ENCODE peak calls at places on chromosomes 5 and 9, in six cellular contexts. L, J, T, O, V and A are unnamed samples.

GRCh38 chr9:83656032-83656680 is 33.2 kb downstream of the IDNK start:
- DNase-seq in L (no peak), T (no peak), J (no peak), V (no peak), O (no peak), A (no peak)

GRCh38 chr5:16539169-16539666 is 73.6 kb upstream of the ZNF622 start:
- DNase-seq in J (peak), O (no peak), V (no peak), T (no peak), L (no peak), A (peak)

GRCh38 chr5:29114331-29114768 is 2076.0 kb upstream of the CDH9 start:
- DNase-seq in J (no peak), L (no peak), T (no peak), O (no peak), V (no peak), A (no peak)

GRCh38 chr9:121671612-121672155 is 20.2 kb downstream of the DAB2IP start:
- DNase-seq in J (no peak), O (no peak), T (no peak), L (no peak), V (no peak), A (peak)

GRCh38 chr5:132434391-132434790 is 56.2 kb downstream of the IRF1 start:
- DNase-seq in J (no peak), V (no peak), T (no peak), L (no peak), O (no peak), A (no peak)

GRCh38 chr9:126619336-126619919 is 5.7 kb downstream of the LMX1B start:
- DNase-seq in T (no peak), V (peak), J (no peak), O (no peak), L (no peak), A (no peak)

GRCh38 chr5:58314356-58315045 is 145.4 kb downstream of the PLK2 start:
- DNase-seq in J (no peak), T (no peak), V (no peak), O (no peak), L (no peak), A (no peak)

GRCh38 chr5:86979801-86980510 is 287.7 kb upstream of the RASA1 start:
- DNase-seq in O (peak), V (peak), J (no peak), T (no peak), L (no peak), A (peak)

GRCh38 chr5:978051-978450 is 30.6 kb upstream of the NKD2 start:
- DNase-seq in T (no peak), L (no peak), J (peak), V (no peak), O (no peak), A (no peak)

GRCh38 chr5:115857621-115858349 is 16.1 kb downstream of the AP3S1 start:
- DNase-seq in J (no peak), L (no peak), T (peak), V (no peak), O (no peak), A (peak)

GRCh38 chr9:87135074-87135473 is 187.8 kb upstream of the GAS1 start:
- DNase-seq in T (no peak), L (no peak), J (no peak), V (no peak), O (no peak), A (no peak)

GRCh38 chr5:148740966-148741742 is 85.3 kb upstream of the ADRB2 start:
- DNase-seq in J (peak), V (peak), L (peak), T (peak), O (peak), A (peak)

GRCh38 chr5:151724360-151724759 is 34.1 kb downstream of the ATOX1 start:
- DNase-seq in L (no peak), O (no peak), T (no peak), V (no peak), J (no peak), A (no peak)

GRCh38 chr9:8558176-8558575 is 758.6 kb upstream of the DMAC1 start:
- DNase-seq in O (no peak), T (no peak), V (no peak), L (no peak), J (peak), A (peak)

GRCh38 chr5:175572922-175573321 is 84.9 kb upstream of the HRH2 start:
- DNase-seq in V (no peak), O (no peak), T (no peak), J (peak), L (no peak), A (peak)

GRCh38 chr9:122948313-122948712 is 7.5 kb downstream of the RABGAP1 start:
- DNase-seq in L (no peak), V (no peak), O (no peak), J (no peak), T (no peak), A (no peak)

GRCh38 chr9:129330711-129331279 is 152.7 kb upstream of the IER5L start:
- DNase-seq in J (no peak), O (no peak), L (no peak), T (no peak), V (peak), A (peak)

GRCh38 chr5:159459951-159460538 is 129.8 kb upstream of the IL12B start:
- DNase-seq in O (no peak), V (no peak), T (no peak), J (no peak), L (no peak), A (peak)

GRCh38 chr9:134476942-134477335 is 150.7 kb downstream of the RXRA start:
- DNase-seq in J (no peak), V (no peak), T (no peak), L (no peak), O (no peak), A (no peak)

GRCh38 chr9:127955294-127956015 is 17.8 kb upstream of the DPM2 start:
- DNase-seq in J (peak), V (peak), O (peak), T (peak), L (peak), A (peak)

GRCh38 chr5:78077369-78078068 is 217.0 kb downstream of the AP3B1 start:
- DNase-seq in V (no peak), L (no peak), J (no peak), T (no peak), O (no peak), A (peak)

GRCh38 chr9:81971727-81972126 is 16.8 kb upstream of the SPATA31D1 start:
- DNase-seq in T (no peak), J (no peak), L (no peak), V (no peak), O (no peak), A (no peak)

GRCh38 chr5:84376346-84376745 is 8.3 kb downstream of the EDIL3 start:
- DNase-seq in L (no peak), V (no peak), O (no peak), J (no peak), T (no peak), A (no peak)

GRCh38 chr5:84373506-84373905 is 11.2 kb downstream of the EDIL3 start:
- DNase-seq in T (no peak), L (no peak), V (no peak), J (no peak), O (no peak), A (no peak)

GRCh38 chr5:84378420-84378819 is 6.3 kb downstream of the EDIL3 start:
- DNase-seq in J (no peak), L (no peak), T (no peak), V (no peak), O (no peak), A (peak)

GRCh38 chr5:84372066-84372700 is 12.5 kb downstream of the EDIL3 start:
- DNase-seq in O (no peak), V (peak), T (no peak), J (no peak), L (no peak), A (no peak)

DNA sequence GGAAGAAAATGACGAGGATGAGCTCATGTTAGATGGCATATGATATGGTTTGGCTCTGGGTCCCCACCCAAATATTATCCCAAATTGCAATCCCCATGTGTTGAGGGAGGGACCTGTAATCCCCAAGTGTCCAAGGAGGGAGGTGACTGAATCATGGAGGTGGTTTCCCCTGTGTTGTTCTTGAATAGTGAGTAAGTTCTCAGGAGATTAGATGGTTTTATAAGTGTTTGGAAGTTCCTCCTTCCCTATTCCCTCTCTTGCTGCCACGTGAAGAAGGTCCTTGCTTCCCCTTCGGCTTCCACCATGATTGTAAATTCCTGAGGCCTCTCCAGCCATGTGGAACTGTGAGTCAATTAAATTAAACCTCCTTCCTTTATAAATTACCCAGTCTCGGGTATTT is 10.1 kb downstream of the EDIL3 start:
- DNase-seq in L (no peak), J (no peak), T (no peak), V (no peak), O (no peak), A (no peak)
- TF ChIP-seq EZH2phosphoT487 in L (no peak), J (no peak), T (no peak), V (no peak), O (no peak), A (no peak)

DNA sequence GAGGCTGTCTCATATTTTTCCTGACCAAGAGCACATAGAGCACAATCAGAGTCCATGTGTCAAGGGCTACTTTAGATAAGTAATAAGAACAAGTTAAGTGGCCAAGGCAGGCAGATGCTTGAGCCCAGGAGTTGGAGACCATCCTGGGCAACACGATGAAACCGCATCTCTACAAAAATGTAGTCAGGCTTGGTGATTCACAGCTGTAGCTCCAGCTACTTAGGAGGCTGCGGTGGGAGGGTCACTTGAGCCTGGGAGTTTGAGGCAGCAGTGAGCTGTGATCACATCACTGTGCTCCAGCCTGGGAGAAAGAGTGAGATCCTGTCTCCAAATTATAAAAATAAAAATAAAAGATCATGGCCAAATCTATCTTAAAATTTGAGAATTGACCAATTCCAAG is 767.9 kb upstream of the CTNND2 start:
- DNase-seq in T (no peak), J (no peak), V (peak), L (no peak), O (no peak), A (no peak)
- TF ChIP-seq EZH2phosphoT487 in T (no peak), J (no peak), V (no peak), L (no peak), O (no peak), A (no peak)

GRCh38 chr5:54904425-54904824 is 81.0 kb downstream of the ESM1 start:
- DNase-seq in J (peak), L (no peak), T (peak), V (peak), O (no peak), A (peak)

GRCh38 chr5:54897001-54897400 is 88.4 kb downstream of the ESM1 start:
- DNase-seq in T (no peak), V (no peak), O (no peak), L (no peak), J (no peak), A (no peak)

GRCh38 chr5:54902817-54903473 is 82.4 kb downstream of the ESM1 start:
- DNase-seq in V (no peak), T (no peak), L (peak), O (peak), J (no peak), A (peak)

GRCh38 chr5:54905246-54905770 is 80.1 kb downstream of the ESM1 start:
- DNase-seq in T (no peak), V (no peak), J (no peak), O (no peak), L (no peak), A (peak)

DNA sequence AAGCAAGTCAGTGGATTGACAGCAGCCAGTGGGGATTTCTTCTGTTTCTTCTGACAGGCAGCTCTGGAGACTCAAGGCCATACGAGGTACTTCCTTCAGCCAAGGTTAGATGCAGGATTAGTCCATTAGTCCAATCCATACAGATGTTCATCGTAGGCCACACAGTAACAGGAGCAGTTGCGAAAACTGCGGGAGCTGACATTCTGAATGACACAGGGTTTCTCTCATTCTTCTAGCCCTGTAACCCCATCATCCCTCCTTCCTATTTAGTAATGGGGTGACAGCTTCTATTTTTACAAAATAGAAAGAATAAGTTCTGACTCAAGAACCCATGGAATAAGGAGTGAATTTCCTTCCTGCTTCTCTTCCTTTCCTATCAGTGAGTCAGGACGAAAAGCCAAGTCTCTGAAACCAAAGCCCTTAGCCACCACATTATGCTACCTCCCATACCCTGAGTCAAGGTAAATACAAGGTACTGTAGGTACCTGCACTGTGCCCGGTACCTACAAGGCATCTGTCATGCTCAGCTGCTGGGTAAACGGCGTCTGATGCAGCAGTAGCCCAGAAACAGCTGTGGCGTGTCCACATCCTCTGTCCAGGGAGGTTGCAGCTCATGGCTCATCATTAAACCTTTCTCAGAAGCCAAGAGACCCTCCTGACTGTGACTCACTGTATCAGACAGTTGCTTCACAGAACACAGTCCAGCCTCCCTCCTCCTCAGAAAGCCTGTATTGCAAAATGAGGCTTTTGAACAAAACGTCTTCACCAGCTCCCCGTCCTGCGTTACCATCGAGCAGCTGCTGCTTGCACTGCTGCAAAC is 84.3 kb downstream of the ESM1 start:
- DNase-seq in T (no peak), J (peak), O (no peak), V (no peak), L (no peak), A (peak)
- TF ChIP-seq EZH2phosphoT487 in T (no peak), J (no peak), O (no peak), V (no peak), L (no peak), A (no peak)

DNA sequence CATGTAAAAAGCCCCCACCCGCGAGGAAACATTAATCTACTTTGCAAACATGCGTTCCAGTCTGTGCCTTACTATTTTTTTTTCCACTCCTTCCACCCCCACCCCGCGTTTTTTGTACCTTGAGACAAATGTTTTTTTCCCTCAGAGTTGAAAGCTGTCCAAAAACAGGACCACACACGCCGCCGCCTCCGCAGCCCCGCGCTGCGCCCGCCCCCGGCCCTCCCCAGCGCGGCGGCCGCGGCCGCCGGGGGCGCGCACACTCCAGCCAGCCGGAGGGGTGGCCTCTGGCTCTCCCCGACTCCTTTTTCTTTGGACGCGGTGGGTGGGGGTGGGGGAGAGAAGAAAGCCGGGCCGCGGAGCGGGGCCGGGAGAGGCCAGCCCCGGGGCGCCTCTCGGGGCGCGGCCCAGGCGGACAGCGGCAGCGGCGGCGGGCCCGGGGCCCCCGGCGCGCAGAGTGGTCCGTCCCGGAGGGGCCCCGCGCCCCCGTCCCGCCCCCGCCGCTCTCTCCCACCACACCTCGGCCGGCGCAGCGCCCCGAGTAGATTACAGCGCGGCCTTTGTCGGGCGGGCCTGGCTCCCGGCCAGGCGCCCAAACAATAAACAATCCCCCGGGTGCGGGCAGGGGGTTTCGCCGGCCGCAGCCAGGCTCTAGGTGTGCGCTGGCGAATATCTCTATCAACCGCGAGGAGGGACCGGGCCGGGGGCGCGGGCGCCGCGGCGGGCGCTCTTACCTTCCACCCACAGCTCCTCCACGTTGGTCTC is 10.9 kb downstream of the PTCH1 start:
- DNase-seq in V (peak), L (peak), O (peak), J (peak), T (peak), A (peak)
- TF ChIP-seq EZH2phosphoT487 in V (no peak), L (no peak), O (no peak), J (no peak), T (no peak), A (no peak)

GRCh38 chr9:92718086-92719001 is 46.3 kb downstream of the BICD2 start:
- DNase-seq in L (peak), T (no peak), O (no peak), V (no peak), J (no peak), A (no peak)
- TF ChIP-seq EZH2phosphoT487 in L (no peak), T (no peak), O (no peak), V (no peak), J (no peak), A (no peak)

DNA sequence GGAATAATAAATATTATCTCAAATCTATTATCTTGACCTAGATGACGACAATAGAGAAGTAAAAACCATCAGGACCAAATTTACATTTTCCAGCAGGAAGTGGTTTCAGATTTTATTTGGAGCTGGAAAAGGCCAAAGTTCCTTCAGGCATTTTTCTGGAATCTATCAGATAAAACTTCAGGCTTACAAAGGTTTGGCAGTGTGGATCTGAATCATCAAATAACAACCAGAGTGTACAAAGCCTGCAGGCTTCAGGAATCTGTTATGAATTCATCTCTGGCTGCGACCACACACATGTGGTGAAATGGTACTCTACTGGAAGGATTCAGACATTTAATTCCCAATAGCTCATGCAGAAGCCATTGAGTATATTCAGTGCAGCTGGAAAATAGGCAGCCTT is 726.4 kb upstream of the GRAMD2B start:
- DNase-seq in L (no peak), J (peak), V (no peak), T (no peak), O (no peak), A (peak)
- TF ChIP-seq EZH2phosphoT487 in L (no peak), J (no peak), V (no peak), T (no peak), O (no peak), A (no peak)

DNA sequence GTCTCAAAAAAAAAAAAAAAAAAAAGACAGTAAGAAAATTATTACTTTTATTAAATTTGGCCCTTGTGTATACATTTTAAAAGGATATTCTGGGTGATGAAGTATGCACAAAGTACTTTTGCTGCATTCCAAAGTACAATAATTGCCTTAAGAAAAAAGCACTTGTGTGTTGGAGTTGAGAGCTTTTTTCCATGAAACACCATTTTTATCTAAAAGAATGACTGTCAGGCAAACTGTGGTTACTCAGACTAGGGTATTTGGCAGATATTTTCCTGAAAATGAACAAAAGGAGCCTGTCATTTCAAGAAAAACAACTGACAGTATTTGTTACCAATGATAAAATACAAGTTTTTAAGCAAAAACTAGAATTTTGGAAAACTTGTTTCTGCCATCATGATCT is 84.3 kb upstream of the PTPN3 start:
- DNase-seq in J (no peak), T (no peak), O (no peak), V (no peak), L (no peak), A (no peak)
- TF ChIP-seq EZH2phosphoT487 in J (no peak), T (no peak), O (no peak), V (no peak), L (no peak), A (no peak)

GRCh38 chr5:138372225-138372624 is 19.7 kb downstream of the KDM3B start:
- DNase-seq in T (no peak), J (no peak), O (no peak), V (no peak), L (no peak), A (no peak)
- TF ChIP-seq EZH2phosphoT487 in T (no peak), J (no peak), O (no peak), V (no peak), L (no peak), A (no peak)

GRCh38 chr5:172789687-172790495 is 18.9 kb upstream of the DUSP1 start:
- DNase-seq in L (no peak), V (no peak), O (no peak), T (peak), J (no peak), A (peak)
- TF ChIP-seq EZH2phosphoT487 in L (no peak), V (no peak), O (no peak), T (no peak), J (no peak), A (no peak)